ENCODE peak calls at places on chromosomes 16 and 17, in six cellular contexts. J, N, T, O, A and H are unnamed samples.

GRCh38 chr16:1606774-1607173 is 5.1 kb downstream of the IFT140 start:
- DNase-seq in O (no peak), T (no peak), N (no peak), J (no peak), A (no peak), H (no peak)

GRCh38 chr17:17417718-17418151 is 59.1 kb upstream of the MED9 start:
- DNase-seq in T (peak; percentile 71), N (no peak), O (peak; percentile 93), J (no peak), A (no peak), H (no peak)

GRCh38 chr17:34579017-34579946 is at the start of gene TMEM132E:
- DNase-seq in A (no peak), O (no peak), N (no peak), J (peak; percentile 38), T (no peak), H (peak; percentile 63)

GRCh38 chr16:3065069-3065741 is at the start of gene IL32:
- DNase-seq in J (peak; percentile 93), N (no peak), T (no peak), A (no peak), O (peak; percentile 98), H (peak; percentile 82)

GRCh38 chr17:59332890-59333377 is 1.5 kb downstream of the YPEL2 start:
- DNase-seq in N (no peak), A (no peak), J (peak; percentile 26), T (no peak), O (no peak), H (peak; percentile 63)

GRCh38 chr16:73171380-73171779 is 123.5 kb upstream of the ZFHX3 start:
- DNase-seq in N (no peak), O (peak; percentile 38), J (no peak), T (no peak), A (no peak), H (peak; percentile 20)

GRCh38 chr17:82937411-82938371 is 97.9 kb upstream of the ZNF750 start:
- DNase-seq in O (no peak), J (no peak), N (no peak), T (no peak), A (no peak), H (no peak)

GRCh38 chr17:27530791-27531391 is 74.6 kb downstream of the KSR1 start:
- DNase-seq in N (peak; percentile 51), A (no peak), J (no peak), O (no peak), T (no peak), H (peak; percentile 31)

GRCh38 chr17:28552201-28552999 is at the start of gene UNC119:
- DNase-seq in J (peak; percentile 83), T (peak; percentile 86), A (peak; percentile 86), N (peak; percentile 78), O (peak; percentile 82), H (peak; percentile 92)

GRCh38 chr17:36899250-36900129 is 37.8 kb upstream of the LHX1 start:
- DNase-seq in A (no peak), T (no peak), O (no peak), N (no peak), J (no peak), H (no peak)

GRCh38 chr16:46730126-46730525 is 18.0 kb downstream of the MYLK3 start:
- DNase-seq in A (no peak), N (no peak), O (no peak), J (no peak), T (no peak), H (no peak)

DNA sequence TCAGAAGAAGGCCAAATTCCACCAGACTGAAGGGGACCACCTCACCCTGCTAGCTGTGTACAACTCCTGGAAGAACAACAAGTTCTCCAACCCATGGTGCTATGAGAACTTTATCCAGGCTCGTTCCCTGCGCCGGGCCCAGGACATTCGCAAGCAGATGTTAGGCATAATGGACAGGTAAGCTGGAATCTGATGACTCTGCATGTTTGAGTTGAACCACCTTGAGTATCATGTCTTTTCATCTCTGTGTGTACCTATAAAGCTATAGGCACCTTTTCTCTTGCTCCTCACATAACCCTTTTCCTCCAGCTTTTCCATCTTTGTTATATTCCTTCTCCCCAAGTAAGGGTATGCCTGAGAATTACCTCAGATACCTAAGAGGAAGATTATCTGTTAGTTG is 24.8 kb downstream of the ETV4 start:
- DNase-seq in O (no peak), A (no peak), N (no peak), J (no peak), T (no peak), H (no peak)
- H3K36me3 ChIP-seq in O (peaks cover 33% of the 10 kb centered on the region), A (peaks cover 90% of the 10 kb centered on the region), N (peaks cover 31% of the 10 kb centered on the region), J (no peaks in the 10 kb centered on the region), T (peaks cover 91% of the 10 kb centered on the region), H (peaks cover 82% of the 10 kb centered on the region)

DNA sequence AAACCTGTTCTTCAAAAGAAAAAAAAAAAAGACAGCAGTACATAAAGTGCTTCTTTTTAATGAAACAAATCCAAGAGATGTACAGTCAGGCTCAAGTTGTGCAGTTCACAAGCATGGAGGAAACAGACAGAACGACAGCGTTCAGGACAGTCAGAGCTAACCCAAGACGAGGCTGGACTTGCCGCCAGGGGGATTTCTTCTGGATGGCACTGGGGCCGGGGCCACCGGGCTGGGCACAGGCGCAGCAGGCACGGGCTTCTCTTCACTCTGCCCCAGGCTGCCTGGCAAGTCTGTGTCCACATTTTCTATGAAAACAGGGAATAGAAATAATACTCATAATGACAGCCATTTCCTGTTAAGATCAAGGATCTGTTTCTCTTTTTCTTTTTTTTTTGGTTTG is 4.4 kb upstream of the NT5C start:
- DNase-seq in J (no peak), T (no peak), O (no peak), N (no peak), A (no peak), H (no peak)
- H3K36me3 ChIP-seq in J (no peaks in the 10 kb centered on the region), T (peaks cover 58% of the 10 kb centered on the region), O (no peaks in the 10 kb centered on the region), N (peaks cover 16% of the 10 kb centered on the region), A (peaks cover 64% of the 10 kb centered on the region), H (peaks cover 16% of the 10 kb centered on the region)

GRCh38 chr17:19955099-19955498 is 22.5 kb downstream of the AKAP10 start:
- DNase-seq in T (no peak), O (no peak), A (no peak), N (no peak), J (no peak), H (no peak)

DNA sequence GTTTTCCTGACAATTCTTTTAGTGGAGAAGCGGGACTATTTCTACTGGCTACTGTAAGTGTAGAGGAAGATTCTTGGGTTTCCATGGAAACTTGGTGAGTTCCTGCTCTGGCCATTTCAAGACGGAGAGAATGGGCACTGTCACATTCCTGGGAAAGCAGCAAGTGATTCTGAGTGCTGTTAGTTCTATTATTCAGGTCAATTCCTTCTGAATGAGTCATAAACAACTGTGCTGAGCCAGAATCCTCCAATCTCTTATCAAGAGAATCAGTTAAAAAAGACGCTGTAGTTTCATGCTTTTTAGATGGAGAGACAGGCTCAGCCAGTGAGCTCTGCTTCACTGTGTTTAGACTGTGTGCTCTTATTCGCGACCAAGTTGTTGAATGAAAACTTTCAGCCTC is 19.6 kb downstream of the AKAP10 start:
- DNase-seq in T (peak; percentile 7), J (no peak), O (no peak), N (peak; percentile 52), A (no peak), H (peak; percentile 88)
- H3K36me3 ChIP-seq in T (peaks cover 66% of the 10 kb centered on the region), J (no peaks in the 10 kb centered on the region), O (no peaks in the 10 kb centered on the region), N (peaks cover 63% of the 10 kb centered on the region), A (peaks cover 98% of the 10 kb centered on the region), H (peaks cover 59% of the 10 kb centered on the region)

GRCh38 chr17:7606280-7606679 is 8.4 kb downstream of the FXR2 start:
- DNase-seq in T (no peak), O (no peak), A (no peak), N (no peak), J (no peak), H (no peak)
- H3K36me3 ChIP-seq in T (peaks cover 57% of the 10 kb centered on the region), O (peaks cover 5% of the 10 kb centered on the region), A (peaks cover 70% of the 10 kb centered on the region), N (no peaks in the 10 kb centered on the region), J (no peaks in the 10 kb centered on the region), H (peaks cover 62% of the 10 kb centered on the region)

DNA sequence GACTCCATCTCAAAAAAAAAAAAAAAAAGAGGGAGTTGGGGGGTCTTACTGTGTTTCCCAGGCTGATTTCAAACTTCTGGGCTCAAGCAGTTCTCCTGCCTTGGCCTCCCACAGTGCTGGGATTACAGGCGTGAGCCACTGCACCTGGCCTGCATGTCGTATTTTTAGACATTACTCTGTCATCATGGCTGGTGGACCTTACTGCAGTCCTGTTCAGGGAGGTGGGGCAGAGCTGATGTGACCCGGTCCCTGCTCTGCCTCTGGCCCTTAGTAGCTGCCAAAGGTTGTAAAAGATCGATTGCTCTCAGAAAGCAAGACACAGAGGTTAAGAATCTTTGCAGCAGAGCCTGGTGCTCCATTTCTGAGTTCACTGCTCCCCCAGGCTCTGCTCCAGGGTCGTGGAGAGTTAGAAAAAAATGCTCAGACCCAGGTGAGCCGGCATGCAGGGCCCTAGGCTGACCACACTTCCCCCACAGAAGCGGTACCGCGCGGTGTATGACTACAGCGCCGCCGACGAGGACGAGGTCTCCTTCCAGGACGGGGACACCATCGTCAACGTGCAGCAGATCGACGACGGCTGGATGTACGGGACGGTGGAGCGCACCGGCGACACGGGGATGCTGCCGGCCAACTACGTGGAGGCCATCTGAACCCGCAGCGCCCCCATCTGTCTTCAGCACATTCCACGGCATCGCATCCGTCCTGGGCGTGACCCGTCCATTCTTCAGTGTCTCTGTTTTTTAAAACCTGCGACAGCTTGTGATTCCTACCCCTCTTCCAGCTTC is 7.1 kb upstream of the LASP1NB start:
- DNase-seq in A (no peak), O (no peak), T (no peak), J (no peak), N (no peak), H (no peak)
- H3K36me3 ChIP-seq in A (peaks cover 63% of the 10 kb centered on the region), O (peaks cover 15% of the 10 kb centered on the region), T (peaks cover 64% of the 10 kb centered on the region), J (peaks cover 26% of the 10 kb centered on the region), N (peaks cover 21% of the 10 kb centered on the region), H (peaks cover 72% of the 10 kb centered on the region)

GRCh38 chr17:9938764-9939163 is 33.7 kb upstream of the RCVRN start:
- DNase-seq in J (no peak), T (no peak), O (no peak), A (no peak), N (no peak), H (no peak)

GRCh38 chr17:9942885-9943284 is 37.8 kb upstream of the RCVRN start:
- DNase-seq in N (no peak), J (no peak), O (no peak), T (no peak), A (no peak), H (no peak)

GRCh38 chr17:9941305-9941704 is 36.2 kb upstream of the RCVRN start:
- DNase-seq in O (no peak), N (no peak), T (no peak), A (no peak), J (no peak), H (no peak)

GRCh38 chr17:9943343-9943742 is 38.3 kb upstream of the RCVRN start:
- DNase-seq in J (no peak), A (no peak), O (no peak), T (no peak), N (no peak), H (no peak)

DNA sequence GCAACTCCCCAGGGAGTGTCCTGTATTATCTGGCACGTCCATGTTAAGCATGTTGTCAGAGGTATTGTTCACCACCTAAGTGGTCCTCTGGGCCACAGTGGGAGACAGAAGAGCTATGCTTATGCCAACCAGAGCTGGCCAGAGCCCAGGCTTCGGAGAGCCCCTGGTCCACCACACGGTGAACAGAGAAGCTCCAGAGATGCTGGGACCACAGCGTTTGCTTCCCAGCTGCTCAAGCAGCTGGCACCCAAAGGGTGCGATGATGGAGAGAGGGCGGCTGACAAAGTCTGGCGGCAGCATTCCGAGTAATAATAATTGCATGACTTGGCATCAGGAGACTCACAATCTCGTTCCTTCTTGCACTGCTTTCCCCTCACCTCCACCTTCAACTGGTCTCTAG is 35.8 kb upstream of the RCVRN start:
- DNase-seq in A (no peak), O (no peak), J (no peak), T (no peak), N (no peak), H (no peak)
- H3K36me3 ChIP-seq in A (no peaks in the 10 kb centered on the region), O (peaks cover 5% of the 10 kb centered on the region), J (no peaks in the 10 kb centered on the region), T (no peaks in the 10 kb centered on the region), N (no peaks in the 10 kb centered on the region), H (peaks cover 18% of the 10 kb centered on the region)

GRCh38 chr16:61879306-61879705 is 156.9 kb downstream of the CDH8 start:
- DNase-seq in N (no peak), A (no peak), T (no peak), J (no peak), O (no peak), H (no peak)
- H3K36me3 ChIP-seq in N (no peaks in the 10 kb centered on the region), A (no peaks in the 10 kb centered on the region), T (no peaks in the 10 kb centered on the region), J (no peaks in the 10 kb centered on the region), O (no peaks in the 10 kb centered on the region), H (no peaks in the 10 kb centered on the region)